ENCODE peak calls at places on chromosomes 4 and X, in seven cellular contexts. V is body of pancreas, I is epithelial cell of esophagus, L is neural progenitor cell, S is uterus, T is thyroid gland, W is A549. K is an unnamed sample.

GRCh38 chr4:112214397-112215264 is 17.0 kb upstream of the AP1AR start:
- DNase-seq in V (no peak), I (peak), L (no peak), S (no peak), T (no peak), W (peak), K (no peak)

GRCh38 chr4:173883821-173884220 is 353.8 kb upstream of the HAND2 start:
- DNase-seq in V (no peak), I (no peak), L (no peak), S (no peak), T (no peak), W (no peak), K (no peak)

GRCh38 chrX:84046403-84046984 is 141.5 kb downstream of the RPS6KA6 start:
- DNase-seq in V (peak), I (peak), L (peak), S (no peak), T (peak), W (peak), K (no peak)

GRCh38 chr4:153223935-153224334 is 19.7 kb downstream of the TRIM2 start:
- DNase-seq in V (no peak), I (peak), L (no peak), S (no peak), T (peak), W (no peak), K (no peak)

GRCh38 chr4:174474457-174475075 is 47.7 kb downstream of the HPGD start:
- DNase-seq in V (no peak), I (peak), L (peak), S (no peak), T (no peak), W (no peak), K (no peak)

GRCh38 chrX:127305013-127305412 is 485.5 kb downstream of the PRR32 start:
- DNase-seq in V (no peak), I (no peak), L (no peak), S (no peak), T (no peak), W (no peak), K (no peak)

GRCh38 chr4:174697164-174697563 is 131.9 kb downstream of the GLRA3 start:
- DNase-seq in V (no peak), I (no peak), L (no peak), S (no peak), T (no peak), W (no peak), K (no peak)

GRCh38 chr4:26787461-26788340 is 72.9 kb upstream of the STIM2 start:
- DNase-seq in V (peak), I (peak), L (peak), S (peak), T (peak), W (peak), K (no peak)

GRCh38 chrX:24034485-24034884 is 7.5 kb upstream of the KLHL15 start:
- DNase-seq in V (no peak), I (no peak), L (no peak), S (no peak), T (no peak), W (no peak), K (no peak)

GRCh38 chr4:39922389-39922788 is 55.3 kb downstream of the PDS5A start:
- DNase-seq in V (no peak), I (no peak), L (no peak), S (no peak), T (no peak), W (no peak), K (no peak)

GRCh38 chr4:187922274-187922673 is 73.3 kb upstream of the ZFP42 start:
- DNase-seq in V (no peak), I (no peak), L (no peak), S (no peak), T (no peak), W (no peak), K (no peak)

GRCh38 chr4:15240764-15241163 is 187.1 kb upstream of the C1QTNF7 start:
- DNase-seq in V (no peak), I (peak), L (no peak), S (no peak), T (no peak), W (no peak), K (no peak)

GRCh38 chrX:106168107-106168506 is at the start of gene PWWP3B:
- DNase-seq in V (peak), I (peak), L (peak), S (peak), T (peak), W (no peak), K (no peak)

GRCh38 chr4:48261288-48261687 is 8.3 kb downstream of the TEC start:
- DNase-seq in V (no peak), I (no peak), L (no peak), S (no peak), T (no peak), W (no peak), K (no peak)

GRCh38 chr4:65669008-65669971 is 999 bp downstream of the EPHA5 start:
- DNase-seq in V (peak), I (no peak), L (peak), S (peak), T (peak), W (no peak), K (no peak)

GRCh38 chr4:181564616-181565015 is 678.6 kb upstream of the TENM3 start:
- DNase-seq in V (no peak), I (peak), L (no peak), S (no peak), T (no peak), W (no peak), K (no peak)

GRCh38 chr4:40621592-40622512 is 7.8 kb downstream of the RBM47 start:
- DNase-seq in V (peak), I (peak), L (no peak), S (peak), T (peak), W (peak), K (peak)

GRCh38 chr4:3767569-3768288 is 1.5 kb downstream of the ADRA2C start:
- DNase-seq in V (peak), I (peak), L (peak), S (no peak), T (peak), W (no peak), K (no peak)

GRCh38 chr4:64969081-64969480 is 559.8 kb upstream of the TECRL start:
- DNase-seq in V (no peak), I (no peak), L (no peak), S (no peak), T (no peak), W (no peak), K (no peak)

GRCh38 chrX:47232803-47233332 is at the start of gene USP11:
- DNase-seq in V (no peak), I (no peak), L (peak), S (peak), T (peak), W (peak), K (no peak)

GRCh38 chr4:6469898-6470501 is 2.4 kb downstream of the PPP2R2C start:
- DNase-seq in V (no peak), I (no peak), L (no peak), S (no peak), T (no peak), W (peak), K (peak)

GRCh38 chr4:866761-867390 is 40.9 kb upstream of the CPLX1 start:
- DNase-seq in V (no peak), I (peak), L (no peak), S (no peak), T (no peak), W (no peak), K (no peak)

GRCh38 chrX:78555401-78555980 is 103.6 kb downstream of the RTL3 start:
- DNase-seq in V (no peak), I (no peak), L (no peak), S (no peak), T (no peak), W (no peak), K (no peak)

GRCh38 chr4:95268819-95269565 is 279.8 kb downstream of the UNC5C start:
- DNase-seq in V (no peak), I (peak), L (no peak), S (no peak), T (peak), W (no peak), K (no peak)

GRCh38 chr4:142840516-142841123 is 5.5 kb downstream of the INPP4B start:
- DNase-seq in V (no peak), I (peak), L (peak), S (no peak), T (no peak), W (no peak), K (no peak)

GRCh38 chrX:1679238-1679637 is 64.4 kb downstream of the ASMT start:
- DNase-seq in V (no peak), I (no peak), L (no peak), S (no peak), T (no peak), W (no peak), K (no peak)

GRCh38 chrX:65668362-65669310 is 1.2 kb downstream of the MSN start:
- DNase-seq in V (no peak), I (peak), L (peak), S (peak), T (peak), W (peak), K (no peak)

GRCh38 chr4:177374966-177375365 is 65.3 kb downstream of the NEIL3 start:
- DNase-seq in V (no peak), I (no peak), L (peak), S (no peak), T (peak), W (no peak), K (no peak)

GRCh38 chr4:158277558-158277957 is 67.3 kb downstream of the TMEM144 start:
- DNase-seq in V (no peak), I (no peak), L (no peak), S (no peak), T (no peak), W (no peak), K (no peak)

GRCh38 chr4:86895692-86896488 is 3.7 kb upstream of the C4orf36 start:
- DNase-seq in V (no peak), I (peak), L (peak), S (no peak), T (no peak), W (peak), K (no peak)

GRCh38 chr4:158146736-158147135 is 26.1 kb downstream of the GASK1B start:
- DNase-seq in V (no peak), I (no peak), L (no peak), S (no peak), T (no peak), W (no peak), K (no peak)

GRCh38 chrX:21438792-21439191 is 64.6 kb downstream of the CNKSR2 start:
- DNase-seq in V (no peak), I (no peak), L (no peak), S (no peak), T (no peak), W (no peak), K (no peak)

GRCh38 chrX:56787734-56788152 is 58.7 kb downstream of the NBDY start:
- DNase-seq in V (no peak), I (no peak), L (peak), S (no peak), T (no peak), W (no peak), K (peak)

GRCh38 chrX:18271309-18271708 is 50.6 kb upstream of the BEND2 start:
- DNase-seq in V (no peak), I (no peak), L (no peak), S (no peak), T (no peak), W (no peak), K (no peak)

GRCh38 chr4:150207871-150208270 is 129.6 kb downstream of the DCLK2 start:
- DNase-seq in V (no peak), I (no peak), L (peak), S (no peak), T (no peak), W (no peak), K (no peak)

GRCh38 chr4:150211821-150212445 is 133.7 kb downstream of the DCLK2 start:
- DNase-seq in V (no peak), I (no peak), L (no peak), S (no peak), T (no peak), W (no peak), K (no peak)

GRCh38 chr4:150211016-150211415 is 132.8 kb downstream of the DCLK2 start:
- DNase-seq in V (peak), I (no peak), L (no peak), S (no peak), T (no peak), W (no peak), K (no peak)

GRCh38 chr4:150206981-150207380 is 128.7 kb downstream of the DCLK2 start:
- DNase-seq in V (no peak), I (no peak), L (no peak), S (no peak), T (no peak), W (no peak), K (no peak)

DNA sequence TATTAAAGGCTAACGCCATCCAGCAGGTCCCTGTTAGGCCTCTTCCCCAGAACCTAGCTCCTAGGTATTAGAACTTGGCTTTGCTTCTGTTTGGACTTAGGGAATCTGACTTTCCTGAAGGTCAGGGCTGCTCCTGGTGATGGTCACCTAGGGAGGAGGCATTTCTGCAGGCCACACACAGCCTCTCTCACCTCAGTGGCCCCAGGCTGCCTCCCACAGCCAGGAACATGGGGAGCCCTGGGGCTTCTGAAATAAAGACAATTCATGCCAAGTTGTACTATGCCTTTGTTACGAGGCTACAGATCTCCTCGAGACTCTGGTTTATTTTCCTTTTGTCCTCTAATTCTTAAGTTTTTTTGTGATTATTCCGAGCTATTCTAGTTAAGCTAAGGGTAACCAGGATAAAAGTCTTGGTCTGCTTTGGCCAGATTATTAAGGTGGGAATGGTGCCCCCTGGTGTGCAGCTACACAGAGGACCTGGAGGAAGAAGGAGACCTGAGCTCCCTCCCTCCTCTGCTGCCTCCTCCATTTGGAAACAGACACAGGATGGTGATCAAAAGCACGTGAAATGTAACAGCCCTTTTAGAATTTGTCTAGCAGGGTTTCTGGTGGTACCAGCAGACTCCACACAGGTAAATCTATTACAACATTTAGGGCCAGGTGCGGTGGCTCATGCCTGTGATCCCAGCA is 131.0 kb downstream of the DCLK2 start:
- DNase-seq in V (peak), I (peak), L (peak), S (peak), T (peak), W (peak), K (peak)
- TF ChIP-seq CTCF in V (no peak), I (peak), L (peak), S (peak), T (peak), W (peak), K (peak)

GRCh38 chr4:76659103-76659490 is 224.1 kb downstream of the SHROOM3 start:
- DNase-seq in V (no peak), I (no peak), L (no peak), S (no peak), T (peak), W (no peak), K (no peak)
- TF ChIP-seq CTCF in V (no peak), I (no peak), L (no peak), S (no peak), T (no peak), W (no peak), K (no peak)

GRCh38 chrX:3603026-3603661 is 110.3 kb downstream of the PRKX start:
- DNase-seq in V (no peak), I (no peak), L (no peak), S (no peak), T (no peak), W (peak), K (no peak)

GRCh38 chrX:3599787-3600465 is 113.5 kb downstream of the PRKX start:
- DNase-seq in V (no peak), I (no peak), L (no peak), S (no peak), T (no peak), W (no peak), K (no peak)

GRCh38 chrX:3598696-3599095 is 114.8 kb downstream of the PRKX start:
- DNase-seq in V (no peak), I (no peak), L (no peak), S (no peak), T (no peak), W (no peak), K (no peak)

GRCh38 chrX:3592184-3592583 is 121.3 kb downstream of the PRKX start:
- DNase-seq in V (no peak), I (no peak), L (peak), S (no peak), T (no peak), W (no peak), K (no peak)

GRCh38 chrX:3598046-3598605 is 115.3 kb downstream of the PRKX start:
- DNase-seq in V (no peak), I (peak), L (no peak), S (no peak), T (no peak), W (no peak), K (no peak)
- TF ChIP-seq CTCF in V (no peak), I (no peak), L (no peak), S (no peak), T (no peak), W (no peak), K (no peak)

GRCh38 chr4:109294006-109294405 is 8.5 kb downstream of the COL25A1 start:
- DNase-seq in V (no peak), I (no peak), L (peak), S (no peak), T (no peak), W (no peak), K (no peak)
- TF ChIP-seq CTCF in V (no peak), I (peak), L (peak), S (no peak), T (no peak), W (no peak), K (no peak)

DNA sequence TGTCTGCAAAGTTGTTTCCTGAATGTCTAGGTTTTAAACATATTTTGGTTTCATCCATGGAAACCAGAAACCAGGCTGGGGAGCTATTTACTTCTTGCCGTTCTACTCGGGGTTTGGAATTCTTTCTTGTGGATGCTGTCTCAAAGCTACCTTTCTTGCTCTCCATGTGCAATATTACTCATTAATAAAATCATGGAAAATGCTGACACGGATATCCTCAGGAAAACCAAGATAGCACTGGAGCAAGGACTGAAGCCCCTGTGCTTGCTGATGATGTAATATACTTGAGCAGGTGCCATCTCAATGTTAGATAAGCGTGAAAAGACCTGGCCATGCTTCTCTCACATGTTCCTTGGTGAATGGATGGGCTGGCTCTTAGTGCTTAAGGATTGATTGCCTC is 41.5 kb upstream of the HPF1 start:
- DNase-seq in V (no peak), I (no peak), L (no peak), S (no peak), T (no peak), W (no peak), K (no peak)
- TF ChIP-seq CTCF in V (no peak), I (no peak), L (no peak), S (no peak), T (no peak), W (no peak), K (no peak)

GRCh38 chr4:128338634-128339355 is 51.2 kb upstream of the PGRMC2 start:
- DNase-seq in V (no peak), I (peak), L (no peak), S (no peak), T (no peak), W (no peak), K (no peak)
- TF ChIP-seq CTCF in V (no peak), I (no peak), L (no peak), S (no peak), T (no peak), W (no peak), K (no peak)

K was measured in omental fat pad.